ENCODE peak calls at places on chromosomes 2 and 18, in five cellular contexts. R is H9, P is neuronal stem cell, K is H1, S is mesenchymal stem cell. B is an unnamed sample.

GRCh38 chr2:208595386-208596275 is 189.0 kb downstream of the PTH2R start:
- DNase-seq in R (no peak), S (no peak), P (no peak), K (no peak), B (no peak)

GRCh38 chr18:36786686-36787085 is 42.1 kb downstream of the TPGS2 start:
- DNase-seq in S (peak; percentile 65), R (no peak), K (no peak), P (no peak), B (peak; percentile 61)

GRCh38 chr2:47269316-47270232 is 114.5 kb upstream of the STPG4 start:
- DNase-seq in K (no peak), R (no peak), S (peak; percentile 99), P (no peak), B (no peak)

GRCh38 chr2:176844461-176844860 is 368.1 kb upstream of the HNRNPA3 start:
- DNase-seq in P (no peak), K (no peak), S (no peak), R (no peak), B (no peak)

GRCh38 chr18:13313006-13313661 is 94.6 kb downstream of the LDLRAD4 start:
- DNase-seq in R (no peak), K (no peak), P (no peak), S (no peak), B (no peak)

GRCh38 chr2:673016-673415 is 4.2 kb downstream of the TMEM18 start:
- DNase-seq in S (no peak), K (no peak), P (no peak), R (no peak), B (no peak)

GRCh38 chr2:46520108-46520507 is 40.7 kb downstream of the TMEM247 start:
- DNase-seq in S (no peak), K (no peak), R (no peak), P (no peak), B (no peak)

GRCh38 chr2:167986223-167986622 is 261.2 kb downstream of the STK39 start:
- DNase-seq in K (no peak), P (no peak), S (no peak), R (no peak), B (no peak)

GRCh38 chr18:38552729-38553411 is 987.3 kb upstream of the CELF4 start:
- DNase-seq in S (no peak), R (no peak), P (no peak), K (no peak), B (no peak)

GRCh38 chr18:72541871-72542690 is 2.1 kb downstream of the CBLN2 start:
- DNase-seq in P (peak; percentile 24), K (no peak), R (peak; percentile 85), S (no peak), B (no peak)

GRCh38 chr2:151410485-151410833 is 757 bp downstream of the RIF1 start:
- DNase-seq in P (peak; percentile 31), S (peak; percentile 27), R (no peak), K (no peak), B (peak; percentile 17)

GRCh38 chr2:68384485-68385107 is 19.5 kb downstream of the PLEK start:
- DNase-seq in R (no peak), P (no peak), K (no peak), S (no peak), B (no peak)

GRCh38 chr2:152304845-152305244 is 30.1 kb upstream of the FMNL2 start:
- DNase-seq in K (no peak), S (peak; percentile 19), R (no peak), P (no peak), B (peak; percentile 73)

GRCh38 chr18:48190994-48191393 is 218.2 kb downstream of the ZBTB7C start:
- DNase-seq in P (no peak), R (no peak), S (no peak), K (no peak), B (no peak)

GRCh38 chr2:121910139-121910538 is 154.7 kb downstream of the TSN start:
- DNase-seq in K (no peak), P (no peak), S (no peak), R (no peak), B (no peak)

GRCh38 chr2:204691911-204692510 is 146.7 kb downstream of the PARD3B start:
- DNase-seq in P (peak; percentile 44), R (peak; percentile 40), K (peak; percentile 9), S (peak; percentile 87), B (peak; percentile 78)
- H2BK12ac ChIP-seq in P (no peak overlapping the region), R (no peak overlapping the region), K (no peak overlapping the region), S (no peak overlapping the region), B (no peak overlapping the region)

DNA sequence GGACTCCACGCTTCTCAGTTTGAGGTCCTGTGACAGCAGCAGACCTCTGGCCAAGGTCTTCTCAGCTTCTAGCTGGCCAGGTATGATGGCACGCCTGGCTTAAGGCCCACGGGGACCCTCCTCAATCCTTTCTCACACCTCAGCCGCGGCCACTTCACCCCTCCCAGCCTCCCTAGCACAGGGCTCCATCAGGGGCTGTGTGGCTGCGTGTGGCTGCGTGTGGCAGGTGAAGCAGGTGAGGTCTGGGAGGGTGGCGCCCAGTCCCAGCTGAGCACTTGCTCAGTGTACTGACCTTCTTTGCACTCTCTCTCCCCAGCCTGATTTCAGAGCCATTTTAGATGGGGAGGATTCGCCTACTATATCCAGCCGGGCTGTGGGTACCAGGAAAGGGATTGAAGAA is 237.1 kb upstream of the RAB6C start:
- DNase-seq in P (no peak), S (no peak), K (no peak), R (no peak), B (no peak)
- H2BK12ac ChIP-seq in P (no peak overlapping the region), S (no peak overlapping the region), K (no peak overlapping the region), R (no peak overlapping the region), B (no peak overlapping the region)

GRCh38 chr2:81225756-81226155 is 921.2 kb upstream of the LRRTM1 start:
- DNase-seq in S (no peak), P (no peak), R (no peak), K (no peak), B (no peak)
- H2BK12ac ChIP-seq in S (no peak overlapping the region), P (no peak overlapping the region), R (no peak overlapping the region), K (no peak overlapping the region), B (no peak overlapping the region)

GRCh38 chr2:147051248-147051647 is 793.6 kb upstream of the ACVR2A start:
- DNase-seq in P (no peak), R (no peak), K (no peak), S (no peak), B (no peak)
- H2BK12ac ChIP-seq in P (no peak overlapping the region), R (no peak overlapping the region), K (no peak overlapping the region), S (no peak overlapping the region), B (no peak overlapping the region)

GRCh38 chr2:149141046-149141445 is 102.5 kb downstream of the LYPD6B start:
- DNase-seq in K (no peak), R (no peak), S (no peak), P (no peak), B (no peak)

GRCh38 chr2:149146876-149147275 is 108.4 kb downstream of the LYPD6B start:
- DNase-seq in R (no peak), K (no peak), S (no peak), P (no peak), B (no peak)

GRCh38 chr2:149148195-149149006 is 109.9 kb downstream of the LYPD6B start:
- DNase-seq in P (no peak), K (no peak), R (no peak), S (no peak), B (no peak)

GRCh38 chr2:149145314-149146295 is 107.1 kb downstream of the LYPD6B start:
- DNase-seq in R (no peak), K (no peak), P (no peak), S (no peak), B (peak; percentile 29)

GRCh38 chr2:149143734-149144133 is 105.2 kb downstream of the LYPD6B start:
- DNase-seq in K (no peak), S (no peak), P (no peak), R (no peak), B (no peak)
- H2BK12ac ChIP-seq in K (no peak overlapping the region), S (no peak overlapping the region), P (no peak overlapping the region), R (no peak overlapping the region), B (no peak overlapping the region)

GRCh38 chr2:10012963-10013461 is 30.3 kb upstream of the KLF11 start:
- DNase-seq in K (no peak), R (no peak), P (no peak), S (no peak), B (peak; percentile 83)
- H2BK12ac ChIP-seq in K (no peak overlapping the region), R (no peak overlapping the region), P (no peak overlapping the region), S (no peak overlapping the region), B (no peak overlapping the region)

DNA sequence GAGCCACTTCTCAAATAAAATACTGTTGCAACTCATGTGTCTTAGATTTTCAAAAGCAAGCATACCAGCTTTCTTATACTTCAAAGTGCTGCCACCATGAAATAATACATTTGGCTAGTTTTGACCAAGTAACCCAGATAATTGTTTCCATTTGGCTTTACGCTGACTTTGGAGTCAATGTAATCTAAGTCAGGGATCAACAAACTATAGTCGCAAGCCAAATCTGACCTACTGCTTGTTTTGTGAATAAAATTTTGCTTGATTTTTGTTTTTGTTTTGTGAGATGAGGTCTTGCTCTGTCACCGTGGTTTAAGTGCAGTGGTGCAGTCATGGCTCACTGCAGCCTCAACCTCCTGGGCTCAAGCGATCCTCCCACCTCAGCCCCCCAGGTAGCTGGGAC is 65.0 kb downstream of the OXER1 start:
- DNase-seq in K (no peak), S (no peak), R (no peak), P (no peak), B (no peak)
- H2BK12ac ChIP-seq in K (no peak overlapping the region), S (no peak overlapping the region), R (no peak overlapping the region), P (no peak overlapping the region), B (no peak overlapping the region)

GRCh38 chr18:61841709-61842108 is 51.1 kb downstream of the RNF152 start:
- DNase-seq in R (no peak), K (no peak), P (no peak), S (no peak), B (no peak)

GRCh38 chr18:61847164-61847791 is 45.5 kb downstream of the RNF152 start:
- DNase-seq in P (no peak), R (no peak), K (no peak), S (no peak), B (no peak)

GRCh38 chr18:61844726-61845125 is 48.1 kb downstream of the RNF152 start:
- DNase-seq in K (no peak), R (no peak), P (no peak), S (no peak), B (no peak)

GRCh38 chr18:61842146-61842545 is 50.7 kb downstream of the RNF152 start:
- DNase-seq in R (no peak), K (no peak), S (no peak), P (peak; percentile 11), B (no peak)

GRCh38 chr18:61845212-61845611 is 47.6 kb downstream of the RNF152 start:
- DNase-seq in P (no peak), K (no peak), R (no peak), S (no peak), B (no peak)
- H2BK12ac ChIP-seq in P (no peak overlapping the region), K (no peak overlapping the region), R (no peak overlapping the region), S (no peak overlapping the region), B (no peak overlapping the region)

B was measured in trophoblast cell.